ENCODE peak calls at places on chromosome 22, in four cellular contexts. C, Q, O and T are unnamed samples.

GRCh38 chr22:42154731-42155543 is 24.3 kb upstream of the CYP2D6 start:
- DNase-seq in C (no peak), O (no peak), Q (no peak), T (no peak)

GRCh38 chr22:43222281-43222680 is 35.3 kb upstream of the TTLL12 start:
- DNase-seq in C (no peak), Q (no peak), O (peak; percentile 60), T (no peak)

GRCh38 chr22:28791124-28791523 is 9.2 kb downstream of the XBP1 start:
- DNase-seq in C (no peak), Q (no peak), O (no peak), T (no peak)

GRCh38 chr22:48143856-48144255 is 1381.4 kb downstream of the TBC1D22A start:
- DNase-seq in C (no peak), O (no peak), Q (no peak), T (no peak)

GRCh38 chr22:19943665-19944026 is 2.0 kb upstream of the TXNRD2 start:
- DNase-seq in Q (no peak), O (no peak), C (no peak), T (no peak)

GRCh38 chr22:16957781-16958180 is 50.2 kb downstream of the GAB4 start:
- DNase-seq in C (no peak), Q (no peak), O (no peak), T (no peak)

GRCh38 chr22:49298834-49299750 is 528.6 kb downstream of the BRD1 start:
- DNase-seq in Q (no peak), C (no peak), O (peak; percentile 1), T (no peak)

GRCh38 chr22:19992921-19993355 is 23.7 kb downstream of the ARVCF start:
- DNase-seq in C (no peak), O (no peak), Q (no peak), T (no peak)

DNA sequence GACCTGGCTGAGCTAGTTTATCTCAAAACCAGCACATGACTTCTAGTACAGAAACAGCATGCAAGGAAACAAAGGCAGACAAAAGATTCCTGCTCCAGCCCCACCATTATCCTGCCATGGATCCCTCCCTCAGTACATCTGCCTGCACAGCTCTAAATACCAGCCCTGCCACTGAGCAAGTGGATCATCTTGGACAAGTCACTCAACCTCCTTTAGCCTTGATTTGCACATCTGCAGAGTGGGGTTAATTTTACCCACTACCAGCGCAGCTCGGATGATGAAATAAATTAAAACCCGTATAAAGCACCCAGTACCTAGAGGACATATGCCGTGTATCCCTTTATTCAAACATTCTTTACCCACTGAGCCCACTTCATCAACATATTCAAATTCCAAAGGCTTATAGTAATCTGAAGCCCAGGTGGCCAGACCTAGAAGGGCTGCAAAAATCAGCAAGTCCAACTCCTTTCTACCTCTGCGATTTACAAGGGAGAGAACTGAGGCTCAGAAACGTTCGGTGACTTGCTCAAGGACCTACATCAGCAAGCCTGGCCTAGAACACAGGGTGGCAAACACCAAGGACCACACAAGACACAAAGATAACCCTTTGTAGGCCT is 7.5 kb downstream of the SYN3 start:
- DNase-seq in Q (no peak), C (no peak), O (no peak), T (no peak)
- H3K4me3 ChIP-seq in Q (no peak overlapping the region), C (no peak overlapping the region), O (no peak overlapping the region), T (no peak overlapping the region)

DNA sequence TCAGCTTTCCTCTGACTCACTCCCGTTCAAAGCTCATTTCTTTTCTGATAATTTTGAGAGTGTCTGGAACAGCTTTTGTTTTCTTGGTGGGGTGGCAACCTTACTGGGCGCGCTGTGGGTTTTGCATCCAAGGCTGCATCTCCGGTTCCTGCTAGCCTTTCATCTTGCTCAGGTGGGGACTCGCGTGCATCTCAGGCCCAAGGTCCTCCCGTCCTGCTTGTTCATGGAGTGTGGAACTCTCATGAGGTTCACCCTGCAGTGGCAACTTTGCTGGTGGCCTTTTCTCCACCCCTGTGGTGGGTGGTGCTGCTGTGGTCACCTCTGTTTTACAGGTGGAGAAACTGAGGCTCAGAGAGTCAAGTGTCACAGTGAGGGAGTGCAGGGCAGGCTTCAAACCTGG is 25.6 kb downstream of the MCM5 start:
- DNase-seq in O (no peak), Q (no peak), C (no peak), T (no peak)
- H3K27ac ChIP-seq in O (no peak overlapping the region), Q (no peak overlapping the region), C (no peak overlapping the region), T (no peak overlapping the region)

GRCh38 chr22:22773427-22773826 is 114.2 kb upstream of the IGLL5 start:
- DNase-seq in O (no peak), C (no peak), Q (no peak), T (no peak)
- H3K4me3 ChIP-seq in O (no peak overlapping the region), C (no peak overlapping the region), Q (no peak overlapping the region), T (no peak overlapping the region)

DNA sequence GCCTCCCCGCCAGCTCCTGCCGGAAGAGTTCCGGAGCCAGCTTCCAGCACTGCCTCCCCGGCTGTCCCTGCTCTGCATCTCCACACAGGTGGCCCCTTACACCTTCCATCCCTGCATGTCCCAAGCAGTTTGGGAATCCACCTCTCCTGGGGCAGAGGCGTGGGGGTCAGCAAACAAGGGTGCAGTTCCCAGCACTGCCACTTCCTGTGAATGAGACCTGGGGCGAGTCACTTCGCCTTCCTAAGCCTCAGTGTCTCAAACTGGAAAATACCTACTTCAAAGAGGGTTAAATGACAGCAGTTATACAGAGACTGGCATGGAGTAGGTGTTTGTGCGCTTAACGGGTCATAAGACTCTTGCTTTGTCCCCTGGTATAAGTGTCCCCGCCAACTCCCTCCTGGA is 5.2 kb downstream of the CYTH4 start:
- DNase-seq in Q (no peak), O (no peak), C (no peak), T (no peak)
- H3K27ac ChIP-seq in Q (no peak overlapping the region), O (no peak overlapping the region), C (no peak overlapping the region), T (no peak overlapping the region)

GRCh38 chr22:40679249-40679963 is at the start of gene MCHR1:
- DNase-seq in Q (no peak), O (no peak), C (no peak), T (no peak)
- H3K4me3 ChIP-seq in Q (no peak within 1 kb of the TSS), O (peak within 1 kb of the TSS; percentile 34), C (no peak within 1 kb of the TSS), T (no peak within 1 kb of the TSS)

GRCh38 chr22:45599836-45600577 is 71.6 kb upstream of the ATXN10 start:
- DNase-seq in C (no peak), Q (no peak), O (no peak), T (no peak)
- H3K27ac ChIP-seq in C (no peak overlapping the region), Q (no peak overlapping the region), O (no peak overlapping the region), T (no peak overlapping the region)

DNA sequence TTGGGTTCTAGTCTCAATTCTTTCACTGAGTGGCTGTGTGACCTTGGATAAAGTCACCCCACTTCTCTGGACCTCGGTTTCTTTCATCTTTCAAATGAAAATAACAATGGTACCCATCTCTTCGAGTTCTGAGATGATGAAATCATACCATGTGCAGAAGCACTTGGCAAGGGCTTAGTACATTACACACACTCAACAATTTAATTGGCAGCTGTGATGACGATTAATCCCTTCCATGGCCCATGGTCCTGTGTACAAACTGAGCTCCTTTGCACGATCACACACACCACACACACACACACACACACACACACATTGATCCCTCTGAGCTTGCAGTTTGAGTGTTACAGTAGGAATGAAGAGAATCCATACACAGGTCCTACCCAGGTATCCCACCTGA is 103.4 kb upstream of the ASPHD2 start:
- DNase-seq in O (no peak), Q (no peak), C (no peak), T (no peak)
- H3K4me3 ChIP-seq in O (no peak overlapping the region), Q (no peak overlapping the region), C (no peak overlapping the region), T (no peak overlapping the region)

DNA sequence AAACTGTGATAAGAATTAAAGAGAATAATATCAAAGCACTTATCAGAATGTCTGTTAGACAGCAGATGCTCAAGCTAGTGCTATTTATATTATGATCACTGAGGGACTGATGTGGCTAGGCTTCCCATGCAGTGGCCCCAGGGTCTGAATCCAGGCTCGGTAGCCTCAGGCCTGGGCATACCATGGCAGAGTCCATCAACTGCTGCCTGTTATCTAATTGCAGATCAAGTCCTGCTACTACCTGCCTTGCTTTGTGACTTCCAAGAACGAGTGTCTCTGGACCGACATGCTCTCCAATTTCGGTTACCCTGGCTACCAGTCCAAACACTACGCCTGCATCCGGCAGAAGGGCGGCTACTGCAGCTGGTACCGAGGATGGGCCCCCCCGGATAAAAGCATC is 57.5 kb downstream of the TIMP3 start:
- DNase-seq in C (no peak), O (no peak), Q (no peak), T (no peak)
- H3K27ac ChIP-seq in C (no peak overlapping the region), O (no peak overlapping the region), Q (no peak overlapping the region), T (no peak overlapping the region)

GRCh38 chr22:44842417-44842816 is 90.0 kb downstream of the ARHGAP8 start:
- DNase-seq in O (no peak), Q (no peak), C (no peak), T (no peak)
- H3K4me3 ChIP-seq in O (no peak overlapping the region), Q (no peak overlapping the region), C (no peak overlapping the region), T (no peak overlapping the region)